ENCODE peak calls at places on chromosomes 6 and 20, in six cellular contexts. B, T, Z, R, Y and E are unnamed samples.

GRCh38 chr6:73523434-73524123 is 2.7 kb upstream of the EEF1A1 start:
- DNase-seq in B (no peak), T (peak; percentile 16), Z (peak; percentile 36), R (no peak), Y (peak; percentile 86), E (no peak)

GRCh38 chr6:158865769-158866168 is 46.6 kb upstream of the EZR start:
- DNase-seq in B (no peak), T (no peak), Z (no peak), R (no peak), Y (no peak), E (no peak)

GRCh38 chr20:18780731-18781130 is 32.9 kb upstream of the SCP2D1 start:
- DNase-seq in B (no peak), T (no peak), Z (no peak), R (no peak), Y (no peak), E (no peak)

GRCh38 chr20:22529150-22530019 is 55.0 kb downstream of the FOXA2 start:
- DNase-seq in B (no peak), T (no peak), Z (peak; percentile 12), R (no peak), Y (no peak), E (no peak)

GRCh38 chr20:45892049-45892816 is 1.1 kb downstream of the CTSA start:
- DNase-seq in B (no peak), T (peak; percentile 41), Z (peak; percentile 55), R (no peak), Y (peak; percentile 37), E (peak; percentile 52)

GRCh38 chr6:29653452-29654038 is 3.3 kb upstream of the MOG start:
- DNase-seq in B (no peak), T (peak; percentile 80), Z (peak; percentile 87), R (peak; percentile 63), Y (no peak), E (peak; percentile 71)

GRCh38 chr6:147166360-147166944 is 37.8 kb upstream of the STXBP5 start:
- DNase-seq in B (no peak), T (peak; percentile 18), Z (peak; percentile 85), R (no peak), Y (no peak), E (peak; percentile 30)

GRCh38 chr6:33776764-33777163 is 12.2 kb downstream of the LEMD2 start:
- DNase-seq in B (no peak), T (no peak), Z (no peak), R (no peak), Y (no peak), E (no peak)

GRCh38 chr6:46935687-46936086 is 13.9 kb upstream of the ADGRF5 start:
- DNase-seq in B (peak; percentile 10), T (no peak), Z (peak; percentile 77), R (no peak), Y (peak; percentile 22), E (peak; percentile 42)

GRCh38 chr20:49276201-49276894 is 1.5 kb downstream of the ZNFX1 start:
- DNase-seq in B (no peak), T (peak; percentile 74), Z (peak; percentile 30), R (no peak), Y (peak; percentile 21), E (peak; percentile 84)

GRCh38 chr20:17648782-17649730 is 33.0 kb downstream of the RRBP1 start:
- DNase-seq in B (no peak), T (no peak), Z (no peak), R (no peak), Y (no peak), E (peak; percentile 57)

GRCh38 chr6:129370268-129370916 is 339.6 kb downstream of the ARHGAP18 start:
- DNase-seq in B (peak; percentile 5), T (peak; percentile 57), Z (peak; percentile 67), R (peak; percentile 29), Y (peak; percentile 4), E (peak; percentile 50)

GRCh38 chr6:157239671-157240058 is 83.7 kb downstream of the TMEM242 start:
- DNase-seq in B (no peak), T (no peak), Z (no peak), R (no peak), Y (no peak), E (no peak)

GRCh38 chr6:1625926-1626413 is 16.3 kb downstream of the FOXC1 start:
- DNase-seq in B (no peak), T (no peak), Z (no peak), R (no peak), Y (no peak), E (no peak)

GRCh38 chr6:84554069-84554468 is 210.3 kb downstream of the TBX18 start:
- DNase-seq in B (no peak), T (peak; percentile 8), Z (no peak), R (no peak), Y (no peak), E (no peak)

GRCh38 chr6:95978230-95978629 is 37.5 kb upstream of the FUT9 start:
- DNase-seq in B (no peak), T (no peak), Z (peak; percentile 4), R (no peak), Y (no peak), E (no peak)

GRCh38 chr20:52806918-52807317 is 165.2 kb upstream of the TSHZ2 start:
- DNase-seq in B (no peak), T (no peak), Z (no peak), R (no peak), Y (no peak), E (no peak)

GRCh38 chr20:52805128-52805527 is 167.0 kb upstream of the TSHZ2 start:
- DNase-seq in B (no peak), T (no peak), Z (no peak), R (no peak), Y (no peak), E (no peak)

GRCh38 chr20:52809003-52809402 is 163.2 kb upstream of the TSHZ2 start:
- DNase-seq in B (no peak), T (no peak), Z (no peak), R (no peak), Y (no peak), E (no peak)

GRCh38 chr20:52804455-52804966 is 167.6 kb upstream of the TSHZ2 start:
- DNase-seq in B (no peak), T (no peak), Z (no peak), R (no peak), Y (no peak), E (no peak)

GRCh38 chr20:52805892-52806291 is 166.3 kb upstream of the TSHZ2 start:
- DNase-seq in B (no peak), T (no peak), Z (no peak), R (no peak), Y (no peak), E (no peak)
- H3K4me3 ChIP-seq in B (no peak overlapping the region), T (no peak overlapping the region), Z (no peak overlapping the region), R (no peak overlapping the region), Y (no peak overlapping the region), E (no peak overlapping the region)

DNA sequence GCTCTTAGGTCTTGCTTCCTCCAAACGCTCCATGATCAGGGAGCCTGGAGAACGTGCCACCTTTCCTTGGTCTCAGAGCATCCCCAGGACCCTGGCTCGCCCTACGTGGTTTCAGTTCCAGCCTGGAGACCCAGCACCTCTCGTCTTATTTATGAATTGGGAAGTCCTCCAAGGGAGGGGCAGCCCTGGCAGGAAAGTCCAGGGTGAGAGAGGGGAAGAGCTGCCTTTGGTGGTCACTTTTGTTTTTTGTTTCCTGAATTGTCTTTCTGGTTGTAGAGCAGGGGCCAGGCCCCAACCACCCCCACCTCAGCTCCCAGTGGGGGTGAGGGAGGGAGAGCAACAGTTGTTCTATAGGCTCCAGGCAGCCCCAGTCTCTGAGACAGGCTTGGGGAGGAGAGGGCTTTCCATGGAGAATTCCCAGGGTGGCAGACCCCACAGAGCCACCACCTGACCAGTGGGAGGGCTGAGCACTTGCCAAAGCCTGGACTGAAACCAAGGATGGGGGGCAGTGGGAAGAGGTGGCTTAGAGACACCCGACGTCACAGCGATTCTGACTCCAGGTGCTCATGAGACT is 88.8 kb downstream of the PRND start:
- DNase-seq in B (no peak), T (no peak), Z (no peak), R (no peak), Y (no peak), E (no peak)
- H3K9ac ChIP-seq in B (no peak overlapping the region), T (no peak overlapping the region), Z (no peak overlapping the region), R (no peak overlapping the region), Y (no peak overlapping the region), E (no peak overlapping the region)

GRCh38 chr6:15037253-15037652 is 208.6 kb upstream of the JARID2 start:
- DNase-seq in B (no peak), T (no peak), Z (no peak), R (no peak), Y (no peak), E (no peak)
- H2AK5ac ChIP-seq in B (peak overlapping the region; percentile 98), T (no peak overlapping the region), Z (no peak overlapping the region), R (no peak overlapping the region), Y (no peak overlapping the region), E (no peak overlapping the region)

DNA sequence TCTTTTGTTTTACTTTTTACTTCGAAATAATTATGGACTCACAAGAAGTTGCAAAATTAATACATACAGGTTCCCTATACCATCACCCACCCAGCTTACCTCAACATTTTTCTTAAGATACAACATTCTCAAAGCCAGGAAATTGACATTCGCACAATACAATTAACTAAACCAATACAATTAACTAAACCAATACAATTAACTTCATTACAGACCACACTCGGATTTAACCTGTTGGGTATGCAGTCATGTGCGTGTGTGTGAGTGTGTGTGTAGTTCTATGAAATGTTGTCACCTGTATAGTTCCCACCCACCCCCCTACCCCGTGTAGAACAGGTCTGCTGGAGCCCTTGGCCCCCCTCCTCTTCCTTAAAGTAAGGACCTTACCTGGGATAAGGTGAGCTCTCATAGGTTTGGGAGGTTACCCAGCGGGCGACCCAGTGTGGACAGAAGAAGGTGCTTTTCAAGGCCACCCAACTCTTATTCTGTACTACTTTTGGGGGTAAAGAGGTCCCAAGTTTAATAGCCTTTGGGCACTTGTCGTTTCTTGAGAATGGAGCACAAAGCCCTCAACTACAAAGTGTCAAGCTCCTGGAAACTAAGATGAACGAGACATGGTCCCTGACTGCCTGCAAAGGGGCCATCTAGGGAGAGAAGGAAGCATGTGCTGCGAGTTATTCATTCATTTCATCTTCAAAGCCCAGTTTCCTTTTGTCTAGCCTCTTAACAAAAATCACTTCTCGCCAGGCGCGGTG is 544 bp upstream of the STK38 start:
- DNase-seq in B (no peak), T (no peak), Z (no peak), R (no peak), Y (no peak), E (no peak)
- H3K4me3 ChIP-seq in B (peak overlapping the region; percentile 97), T (peak overlapping the region; percentile 97), Z (no peak overlapping the region), R (no peak overlapping the region), Y (no peak overlapping the region), E (peak overlapping the region; percentile 100)